ENCODE peak calls at places on chromosomes 1 and 21, in seven cellular contexts. One of them, this sample, is unnamed.

GRCh38 chr21:39660596-39660995 is 47.9 kb downstream of the B3GALT5 start:
- DNase-seq in stomach: no peak
- DNase-seq in uterus: peak
- DNase-seq in H1: no peak
- DNase-seq in A549: peak
- DNase-seq in IMR-90: peak
- DNase-seq in right lobe of liver: no peak
- DNase-seq in this sample: peak

GRCh38 chr1:236602171-236602570 is 2.1 kb downstream of the HEATR1 start:
- DNase-seq in stomach: no peak
- DNase-seq in uterus: no peak
- DNase-seq in H1: no peak
- DNase-seq in A549: no peak
- DNase-seq in IMR-90: no peak
- DNase-seq in right lobe of liver: no peak
- DNase-seq in this sample: no peak

GRCh38 chr1:228862542-228863505 is 127.5 kb downstream of the RHOU start:
- DNase-seq in stomach: no peak
- DNase-seq in uterus: no peak
- DNase-seq in H1: no peak
- DNase-seq in A549: no peak
- DNase-seq in IMR-90: peak
- DNase-seq in right lobe of liver: no peak
- DNase-seq in this sample: no peak

GRCh38 chr1:44672956-44673674 is 1.2 kb downstream of the TMEM53 start:
- DNase-seq in stomach: no peak
- DNase-seq in uterus: no peak
- DNase-seq in H1: no peak
- DNase-seq in A549: no peak
- DNase-seq in IMR-90: no peak
- DNase-seq in right lobe of liver: no peak
- DNase-seq in this sample: no peak

GRCh38 chr1:65525297-65526048 is 105.0 kb downstream of the LEPR start:
- DNase-seq in stomach: peak
- DNase-seq in uterus: no peak
- DNase-seq in H1: peak
- DNase-seq in A549: no peak
- DNase-seq in IMR-90: no peak
- DNase-seq in right lobe of liver: peak
- DNase-seq in this sample: peak

GRCh38 chr21:45091540-45092322 is 17.4 kb downstream of the ADARB1 start:
- DNase-seq in stomach: no peak
- DNase-seq in uterus: no peak
- DNase-seq in H1: no peak
- DNase-seq in A549: no peak
- DNase-seq in IMR-90: peak
- DNase-seq in right lobe of liver: no peak
- DNase-seq in this sample: no peak

GRCh38 chr1:37995773-37996379 is 6.1 kb upstream of the SF3A3 start:
- DNase-seq in stomach: peak
- DNase-seq in uterus: peak
- DNase-seq in H1: peak
- DNase-seq in A549: no peak
- DNase-seq in IMR-90: peak
- DNase-seq in right lobe of liver: no peak
- DNase-seq in this sample: no peak

GRCh38 chr1:150162862-150163706 is 13.4 kb downstream of the PLEKHO1 start:
- DNase-seq in stomach: peak
- DNase-seq in uterus: peak
- DNase-seq in H1: peak
- DNase-seq in A549: peak
- DNase-seq in IMR-90: peak
- DNase-seq in right lobe of liver: peak
- DNase-seq in this sample: peak

GRCh38 chr1:231969078-231969477 is 342.5 kb downstream of the DISC1 start:
- DNase-seq in stomach: no peak
- DNase-seq in uterus: no peak
- DNase-seq in H1: no peak
- DNase-seq in A549: no peak
- DNase-seq in IMR-90: no peak
- DNase-seq in right lobe of liver: no peak
- DNase-seq in this sample: no peak

GRCh38 chr1:211424018-211424417 is 67.9 kb downstream of the RD3 start:
- DNase-seq in stomach: no peak
- DNase-seq in uterus: no peak
- DNase-seq in H1: no peak
- DNase-seq in A549: no peak
- DNase-seq in IMR-90: no peak
- DNase-seq in right lobe of liver: no peak
- DNase-seq in this sample: no peak

GRCh38 chr1:30111431-30111830 is 612.0 kb downstream of the MATN1 start:
- DNase-seq in stomach: peak
- DNase-seq in uterus: peak
- DNase-seq in H1: peak
- DNase-seq in A549: peak
- DNase-seq in IMR-90: peak
- DNase-seq in right lobe of liver: peak
- DNase-seq in this sample: no peak

GRCh38 chr1:74195339-74195738 is 2.6 kb downstream of the LRRIQ3 start:
- DNase-seq in stomach: no peak
- DNase-seq in uterus: no peak
- DNase-seq in H1: no peak
- DNase-seq in A549: no peak
- DNase-seq in IMR-90: no peak
- DNase-seq in right lobe of liver: no peak
- DNase-seq in this sample: no peak

GRCh38 chr1:175877939-175878730 is 134.7 kb upstream of the TNR start:
- DNase-seq in stomach: no peak
- DNase-seq in uterus: no peak
- DNase-seq in H1: no peak
- DNase-seq in A549: no peak
- DNase-seq in IMR-90: no peak
- DNase-seq in right lobe of liver: no peak
- DNase-seq in this sample: no peak

GRCh38 chr1:54547601-54548388 is at the start of gene ACOT11:
- DNase-seq in stomach: peak
- DNase-seq in uterus: peak
- DNase-seq in H1: no peak
- DNase-seq in A549: no peak
- DNase-seq in IMR-90: peak
- DNase-seq in right lobe of liver: peak
- DNase-seq in this sample: peak

GRCh38 chr1:166117776-166118175 is 49.0 kb downstream of the FAM78B start:
- DNase-seq in stomach: no peak
- DNase-seq in uterus: no peak
- DNase-seq in H1: no peak
- DNase-seq in A549: no peak
- DNase-seq in IMR-90: no peak
- DNase-seq in right lobe of liver: no peak
- DNase-seq in this sample: no peak

GRCh38 chr1:39488801-39489566 is 2.5 kb upstream of the BMP8A start:
- DNase-seq in stomach: no peak
- DNase-seq in uterus: no peak
- DNase-seq in H1: no peak
- DNase-seq in A549: no peak
- DNase-seq in IMR-90: no peak
- DNase-seq in right lobe of liver: no peak
- DNase-seq in this sample: peak

GRCh38 chr1:110084226-110085078 is 14.0 kb upstream of the ALX3 start:
- DNase-seq in stomach: peak
- DNase-seq in uterus: peak
- DNase-seq in H1: peak
- DNase-seq in A549: no peak
- DNase-seq in IMR-90: peak
- DNase-seq in right lobe of liver: no peak
- DNase-seq in this sample: no peak

GRCh38 chr1:218703836-218704235 is 358.7 kb downstream of the TGFB2 start:
- DNase-seq in stomach: no peak
- DNase-seq in uterus: no peak
- DNase-seq in H1: no peak
- DNase-seq in A549: no peak
- DNase-seq in IMR-90: no peak
- DNase-seq in right lobe of liver: no peak
- DNase-seq in this sample: no peak

GRCh38 chr1:40409467-40409866 is 35.9 kb downstream of the SMAP2 start:
- DNase-seq in stomach: no peak
- DNase-seq in uterus: no peak
- DNase-seq in H1: no peak
- DNase-seq in A549: no peak
- DNase-seq in IMR-90: no peak
- DNase-seq in right lobe of liver: no peak
- DNase-seq in this sample: no peak

GRCh38 chr1:213399695-213400094 is 348.7 kb downstream of the RPS6KC1 start:
- DNase-seq in stomach: no peak
- DNase-seq in uterus: no peak
- DNase-seq in H1: no peak
- DNase-seq in A549: no peak
- DNase-seq in IMR-90: no peak
- DNase-seq in right lobe of liver: no peak
- DNase-seq in this sample: no peak

GRCh38 chr1:230393722-230394121 is 32.4 kb downstream of the PGBD5 start:
- DNase-seq in stomach: no peak
- DNase-seq in uterus: no peak
- DNase-seq in H1: no peak
- DNase-seq in A549: no peak
- DNase-seq in IMR-90: no peak
- DNase-seq in right lobe of liver: no peak
- DNase-seq in this sample: no peak

GRCh38 chr1:42767510-42767924 is 468 bp downstream of the C1orf50 start:
- DNase-seq in stomach: no peak
- DNase-seq in uterus: no peak
- DNase-seq in H1: no peak
- DNase-seq in A549: no peak
- DNase-seq in IMR-90: no peak
- DNase-seq in right lobe of liver: no peak
- DNase-seq in this sample: no peak

GRCh38 chr21:36847189-36847588 is 119.3 kb downstream of the HLCS start:
- DNase-seq in stomach: no peak
- DNase-seq in uterus: no peak
- DNase-seq in H1: no peak
- DNase-seq in A549: peak
- DNase-seq in IMR-90: peak
- DNase-seq in right lobe of liver: no peak
- DNase-seq in this sample: no peak

GRCh38 chr1:114609826-114610225 is 28.4 kb upstream of the BCAS2 start:
- DNase-seq in stomach: no peak
- DNase-seq in uterus: no peak
- DNase-seq in H1: no peak
- DNase-seq in A549: no peak
- DNase-seq in IMR-90: no peak
- DNase-seq in right lobe of liver: no peak
- DNase-seq in this sample: no peak

GRCh38 chr1:67682659-67683197 is 2.3 kb upstream of the GADD45A start:
- DNase-seq in stomach: no peak
- DNase-seq in uterus: no peak
- DNase-seq in H1: no peak
- DNase-seq in A549: peak
- DNase-seq in IMR-90: peak
- DNase-seq in right lobe of liver: no peak
- DNase-seq in this sample: no peak

GRCh38 chr1:156987715-156988114 is 57.8 kb downstream of the ARHGEF11 start:
- DNase-seq in stomach: no peak
- DNase-seq in uterus: no peak
- DNase-seq in H1: peak
- DNase-seq in A549: no peak
- DNase-seq in IMR-90: no peak
- DNase-seq in right lobe of liver: no peak
- DNase-seq in this sample: no peak

GRCh38 chr1:156993426-156994147 is 52.0 kb downstream of the ARHGEF11 start:
- DNase-seq in stomach: no peak
- DNase-seq in uterus: no peak
- DNase-seq in H1: no peak
- DNase-seq in A549: no peak
- DNase-seq in IMR-90: peak
- DNase-seq in right lobe of liver: no peak
- DNase-seq in this sample: no peak

GRCh38 chr1:156995412-156995811 is 50.1 kb downstream of the ARHGEF11 start:
- DNase-seq in stomach: no peak
- DNase-seq in uterus: no peak
- DNase-seq in H1: no peak
- DNase-seq in A549: no peak
- DNase-seq in IMR-90: no peak
- DNase-seq in right lobe of liver: no peak
- DNase-seq in this sample: no peak

GRCh38 chr1:156994277-156994676 is 51.3 kb downstream of the ARHGEF11 start:
- DNase-seq in stomach: no peak
- DNase-seq in uterus: no peak
- DNase-seq in H1: no peak
- DNase-seq in A549: no peak
- DNase-seq in IMR-90: no peak
- DNase-seq in right lobe of liver: no peak
- DNase-seq in this sample: no peak

GRCh38 chr1:156992215-156992614 is 53.3 kb downstream of the ARHGEF11 start:
- DNase-seq in stomach: peak
- DNase-seq in uterus: no peak
- DNase-seq in H1: no peak
- DNase-seq in A549: no peak
- DNase-seq in IMR-90: no peak
- DNase-seq in right lobe of liver: no peak
- DNase-seq in this sample: no peak
- TF ChIP-seq POLR2A in stomach: no peak
- TF ChIP-seq POLR2A in uterus: no peak
- TF ChIP-seq POLR2A in H1: no peak
- TF ChIP-seq POLR2A in A549: no peak
- TF ChIP-seq POLR2A in IMR-90: no peak
- TF ChIP-seq POLR2A in right lobe of liver: no peak
- TF ChIP-seq POLR2A in this sample: no peak

DNA sequence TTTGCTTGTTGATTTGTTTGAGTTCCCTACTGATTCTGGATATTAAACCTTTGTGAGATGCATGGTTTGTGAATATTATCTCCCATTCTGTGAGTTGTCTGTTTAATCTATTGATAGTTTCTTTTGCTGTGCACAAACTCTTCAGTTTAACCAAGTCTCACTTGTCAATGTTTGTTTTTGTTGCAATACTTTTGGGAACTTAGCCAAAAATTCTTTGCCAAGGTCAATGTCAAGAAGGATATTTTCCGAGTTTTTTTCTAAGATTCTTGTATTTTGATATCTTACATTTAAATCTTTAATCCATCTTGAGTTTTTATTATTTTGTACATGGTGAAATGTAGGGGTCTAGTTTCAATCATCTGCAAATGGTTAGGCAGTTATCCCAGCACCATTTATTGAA is 1230.7 kb upstream of the NCAM2 start:
- DNase-seq in stomach: no peak
- DNase-seq in uterus: no peak
- DNase-seq in H1: no peak
- DNase-seq in A549: no peak
- DNase-seq in IMR-90: no peak
- DNase-seq in right lobe of liver: no peak
- DNase-seq in this sample: no peak
- TF ChIP-seq POLR2A in stomach: no peak
- TF ChIP-seq POLR2A in uterus: no peak
- TF ChIP-seq POLR2A in H1: no peak
- TF ChIP-seq POLR2A in A549: no peak
- TF ChIP-seq POLR2A in IMR-90: no peak
- TF ChIP-seq POLR2A in right lobe of liver: no peak
- TF ChIP-seq POLR2A in this sample: no peak

GRCh38 chr1:235083589-235084323 is 44.9 kb downstream of the TOMM20 start:
- DNase-seq in stomach: peak
- DNase-seq in uterus: peak
- DNase-seq in H1: peak
- DNase-seq in A549: peak
- DNase-seq in IMR-90: peak
- DNase-seq in right lobe of liver: peak
- DNase-seq in this sample: peak
- TF ChIP-seq POLR2A in stomach: no peak
- TF ChIP-seq POLR2A in uterus: no peak
- TF ChIP-seq POLR2A in H1: no peak
- TF ChIP-seq POLR2A in A549: no peak
- TF ChIP-seq POLR2A in IMR-90: peak
- TF ChIP-seq POLR2A in right lobe of liver: peak
- TF ChIP-seq POLR2A in this sample: no peak

GRCh38 chr1:155208406-155208655 is 164 bp upstream of the MTX1 start:
- DNase-seq in stomach: no peak
- DNase-seq in uterus: no peak
- DNase-seq in H1: no peak
- DNase-seq in A549: no peak
- DNase-seq in IMR-90: no peak
- DNase-seq in right lobe of liver: no peak
- DNase-seq in this sample: no peak
- TF ChIP-seq POLR2A in stomach: no peak
- TF ChIP-seq POLR2A in uterus: no peak
- TF ChIP-seq POLR2A in H1: no peak
- TF ChIP-seq POLR2A in A549: peak
- TF ChIP-seq POLR2A in IMR-90: no peak
- TF ChIP-seq POLR2A in right lobe of liver: no peak
- TF ChIP-seq POLR2A in this sample: no peak

This sample was measured in lower leg skin.